ENCODE peak calls at places on chromosome 4, in seven cellular contexts. H is hepatocyte, W is stomach, Z is adipocyte, T is right cardiac atrium, P is astrocyte of the spinal cord, S is neural progenitor cell. U is an unnamed sample.

GRCh38 chr4:105265689-105266088 is 119.0 kb downstream of the TET2 start:
- DNase-seq in H (no peak), W (no peak), Z (no peak), T (no peak), P (no peak), S (no peak), U (no peak)

GRCh38 chr4:127995776-127996175 is 30.6 kb downstream of the ABHD18 start:
- DNase-seq in H (no peak), W (no peak), Z (peak; percentile 68), T (no peak), P (peak; percentile 34), S (no peak), U (no peak)

GRCh38 chr4:13264126-13264525 is 220.0 kb downstream of the RAB28 start:
- DNase-seq in H (no peak), W (no peak), Z (no peak), T (no peak), P (no peak), S (no peak), U (no peak)

GRCh38 chr4:98261291-98262271 is at the start of gene RAP1GDS1:
- DNase-seq in H (peak; percentile 66), W (peak; percentile 39), Z (peak; percentile 81), T (peak; percentile 72), P (peak; percentile 74), S (peak; percentile 39), U (peak; percentile 54)

GRCh38 chr4:173696551-173696950 is 166.5 kb upstream of the HAND2 start:
- DNase-seq in H (no peak), W (no peak), Z (no peak), T (no peak), P (no peak), S (no peak), U (no peak)

GRCh38 chr4:88753658-88754431 is 56.2 kb upstream of the NAP1L5 start:
- DNase-seq in H (no peak), W (no peak), Z (no peak), T (no peak), P (no peak), S (no peak), U (no peak)

GRCh38 chr4:17664755-17665154 is 50.3 kb downstream of the MED28 start:
- DNase-seq in H (no peak), W (no peak), Z (no peak), T (no peak), P (no peak), S (no peak), U (no peak)

GRCh38 chr4:48543796-48544195 is 53.7 kb downstream of the ZAR1 start:
- DNase-seq in H (no peak), W (no peak), Z (peak; percentile 7), T (no peak), P (peak; percentile 29), S (no peak), U (no peak)

GRCh38 chr4:177455591-177455990 is 13.4 kb upstream of the AGA start:
- DNase-seq in H (peak; percentile 66), W (no peak), Z (no peak), T (no peak), P (peak; percentile 5), S (no peak), U (no peak)

GRCh38 chr4:110532901-110533589 is 57.1 kb downstream of the ENPEP start:
- DNase-seq in H (no peak), W (no peak), Z (no peak), T (no peak), P (peak; percentile 59), S (no peak), U (no peak)

DNA sequence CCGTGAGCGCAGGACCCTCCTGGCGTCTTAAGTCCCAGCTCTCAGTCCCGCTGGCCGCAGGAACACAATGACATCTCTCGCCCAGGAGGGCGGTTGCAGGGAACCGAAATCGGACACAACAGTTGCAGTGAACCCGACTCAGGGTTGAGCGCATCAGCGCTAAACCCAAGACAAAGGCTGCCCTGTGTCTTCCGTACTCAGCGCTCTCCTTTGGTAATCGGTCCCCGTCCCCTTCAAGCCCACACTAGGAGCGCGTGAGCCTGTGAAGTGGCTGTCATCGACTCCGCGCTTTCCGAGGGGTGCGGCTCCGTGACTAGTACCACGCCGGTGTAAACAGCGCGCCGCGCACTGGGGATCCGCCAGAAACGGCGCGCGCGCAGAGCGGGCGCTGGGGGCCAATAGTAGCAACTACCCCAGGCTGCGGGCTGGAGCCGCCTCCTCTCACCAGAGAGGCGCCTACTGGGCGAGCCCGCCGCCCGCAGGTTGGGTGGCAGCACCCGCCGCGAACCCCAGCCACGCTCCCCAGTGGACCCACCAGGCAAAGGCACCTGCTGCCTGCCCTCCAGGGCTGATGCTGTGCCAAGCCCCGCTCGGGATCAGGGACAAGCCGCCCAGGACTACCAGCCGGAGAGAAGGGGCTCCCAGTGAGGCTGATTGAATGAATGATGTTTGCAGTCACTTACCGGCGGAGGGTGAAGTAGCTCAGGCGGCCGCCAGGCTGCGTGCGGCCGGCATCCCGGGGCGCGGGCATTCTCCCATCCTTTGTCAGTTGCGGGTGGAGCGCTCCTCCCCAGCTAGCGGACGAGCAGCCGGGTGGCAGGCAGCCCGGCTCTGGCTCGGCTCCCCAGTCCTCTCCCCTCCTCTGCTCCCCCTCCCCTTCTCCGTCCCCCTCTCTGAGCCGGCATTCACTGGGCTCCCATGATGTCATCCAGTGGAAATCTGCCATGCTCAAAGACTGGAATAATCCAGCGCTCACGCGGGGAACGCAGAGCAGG is 370.4 kb upstream of the SMIM31 start:
- DNase-seq in H (peak; percentile 81), W (no peak), Z (no peak), T (peak; percentile 46), P (peak; percentile 70), S (peak; percentile 86), U (no peak)
- H3K4me3 ChIP-seq in H (peak overlapping the region; percentile 64), W (peak overlapping the region; percentile 19), Z (peak overlapping the region; percentile 74), T (no peak overlapping the region), P (peak overlapping the region; percentile 55), S (peak overlapping the region; percentile 70), U (no peak overlapping the region)

DNA sequence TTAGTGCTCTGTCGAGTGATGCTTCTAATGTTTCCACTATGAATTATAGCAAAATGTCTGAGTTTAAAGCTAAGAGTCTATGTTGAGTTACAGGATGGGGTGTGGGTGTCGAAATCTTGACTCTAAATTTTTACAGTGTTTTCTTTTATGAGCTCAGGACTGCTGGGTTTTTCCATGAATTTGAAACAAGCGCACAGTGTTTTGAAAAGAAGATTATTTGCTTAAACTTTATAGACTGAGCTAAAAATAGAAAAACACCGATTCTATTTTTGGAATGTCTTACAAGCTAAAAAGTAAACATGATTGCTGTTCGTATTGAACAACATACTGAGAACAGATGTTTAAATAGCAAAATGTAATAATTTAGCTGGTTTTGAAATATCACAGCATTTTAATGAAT is 7.6 kb downstream of the PTTG2 start:
- DNase-seq in H (peak; percentile 37), W (no peak), Z (peak; percentile 74), T (no peak), P (no peak), S (no peak), U (no peak)
- H3K4me3 ChIP-seq in H (no peak overlapping the region), W (no peak overlapping the region), Z (peak overlapping the region; percentile 19), T (no peak overlapping the region), P (no peak overlapping the region), S (no peak overlapping the region), U (no peak overlapping the region)

DNA sequence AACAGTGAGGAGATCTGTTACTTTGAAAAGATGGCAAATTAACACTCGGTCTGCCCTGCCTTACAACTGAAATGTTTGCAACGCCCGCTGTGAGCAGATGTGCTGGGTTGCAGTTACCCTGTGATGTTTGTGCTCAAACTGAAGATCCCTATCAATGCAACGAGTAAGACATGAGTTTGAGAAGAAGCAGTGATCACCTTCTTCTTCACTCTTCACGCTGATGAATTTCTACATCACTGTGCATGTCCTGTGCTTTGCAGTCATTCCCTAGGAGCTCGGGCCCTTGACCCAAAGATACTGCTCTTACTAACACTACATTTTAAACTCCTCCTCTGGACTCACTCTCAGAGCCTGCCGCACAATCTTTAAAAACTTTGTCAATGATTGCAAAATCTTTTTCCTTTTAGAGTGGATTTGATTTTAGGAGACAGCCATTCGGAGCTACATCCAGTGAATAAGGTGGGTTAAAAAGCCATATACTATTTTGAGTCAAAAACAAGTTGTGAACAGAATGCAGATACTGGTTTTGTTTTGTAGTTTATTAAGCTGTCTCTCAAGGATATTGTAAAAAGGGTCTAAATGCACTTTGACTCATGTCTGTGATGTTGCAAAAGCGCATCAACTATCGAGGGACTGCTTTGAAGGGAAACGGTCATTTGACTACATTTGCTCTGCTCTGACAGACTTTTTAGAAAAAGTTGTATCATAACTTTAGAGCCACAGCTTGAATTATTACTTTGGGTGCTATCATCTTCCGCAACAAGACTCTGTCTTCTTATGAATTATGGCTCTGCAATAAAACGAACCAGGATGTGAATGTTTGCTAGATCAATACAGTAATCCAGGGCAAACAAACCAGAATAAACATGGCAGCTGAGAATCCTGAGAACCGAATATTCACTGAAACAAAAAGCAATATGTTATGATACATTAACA is 5.7 kb upstream of the RHOH start:
- DNase-seq in H (peak; percentile 19), W (no peak), Z (no peak), T (no peak), P (no peak), S (no peak), U (peak; percentile 94)
- H3K4me3 ChIP-seq in H (no peak overlapping the region), W (no peak overlapping the region), Z (peak overlapping the region; percentile 11), T (no peak overlapping the region), P (no peak overlapping the region), S (no peak overlapping the region), U (peak overlapping the region; percentile 63)

GRCh38 chr4:8229341-8229975 is 30.4 kb downstream of the SH3TC1 start:
- DNase-seq in H (no peak), W (no peak), Z (no peak), T (peak; percentile 53), P (no peak), S (no peak), U (no peak)
- H3K4me3 ChIP-seq in H (no peak overlapping the region), W (no peak overlapping the region), Z (no peak overlapping the region), T (no peak overlapping the region), P (no peak overlapping the region), S (no peak overlapping the region), U (peak overlapping the region; percentile 27)

GRCh38 chr4:154611833-154612232 is 623 bp downstream of the FGG start:
- DNase-seq in H (no peak), W (no peak), Z (no peak), T (no peak), P (no peak), S (no peak), U (no peak)
- H3K4me3 ChIP-seq in H (peak overlapping the region; percentile 9), W (no peak overlapping the region), Z (no peak overlapping the region), T (no peak overlapping the region), P (no peak overlapping the region), S (no peak overlapping the region), U (no peak overlapping the region)

DNA sequence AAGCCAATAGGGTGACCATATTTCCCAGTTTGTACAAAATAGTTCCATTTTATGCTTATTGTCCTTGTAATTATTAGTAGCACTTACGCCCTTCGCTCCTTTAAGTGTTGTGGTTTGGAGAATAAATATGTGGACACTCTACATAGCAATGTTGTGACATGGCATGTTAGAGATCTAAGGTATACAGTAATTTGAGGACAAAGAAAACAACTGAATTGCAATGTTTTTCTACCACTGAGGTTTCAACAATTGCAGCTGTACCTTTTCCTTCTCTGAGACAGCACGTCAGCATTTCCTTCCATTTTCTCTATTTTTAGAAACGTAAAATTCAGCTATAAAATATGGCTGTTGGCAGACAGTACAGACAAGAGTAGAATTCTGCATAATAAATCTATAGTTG is 323.1 kb downstream of the MAPK10 start:
- DNase-seq in H (no peak), W (no peak), Z (peak; percentile 55), T (no peak), P (peak; percentile 76), S (no peak), U (no peak)
- H3K4me3 ChIP-seq in H (no peak overlapping the region), W (no peak overlapping the region), Z (no peak overlapping the region), T (no peak overlapping the region), P (no peak overlapping the region), S (no peak overlapping the region), U (no peak overlapping the region)

GRCh38 chr4:118911162-118911791 is 22.6 kb downstream of the SYNPO2 start:
- DNase-seq in H (no peak), W (no peak), Z (peak; percentile 64), T (no peak), P (peak; percentile 71), S (no peak), U (no peak)
- H3K4me3 ChIP-seq in H (no peak overlapping the region), W (no peak overlapping the region), Z (no peak overlapping the region), T (no peak overlapping the region), P (no peak overlapping the region), S (no peak overlapping the region), U (no peak overlapping the region)